ENCODE peak calls at places on chromosomes 2 and 18, in seven cellular contexts. C is cardiac fibroblast, W is foreskin fibroblast, B is adrenal gland, E is AG04450, O is HL-60, T is colonic mucosa. R is an unnamed sample.

GRCh38 chr2:158091647-158092046 is 10.0 kb upstream of the UPP2 start:
- DNase-seq in C (no peak), W (no peak), B (no peak), E (no peak), O (no peak), T (no peak), R (no peak)

GRCh38 chr2:23452397-23452796 is 67.4 kb downstream of the KLHL29 start:
- DNase-seq in C (no peak), W (no peak), B (peak), E (no peak), O (no peak), T (no peak), R (no peak)

GRCh38 chr2:73003027-73003426 is 68.5 kb downstream of the SFXN5 start:
- DNase-seq in C (no peak), W (no peak), B (peak), E (no peak), O (no peak), T (no peak), R (no peak)

GRCh38 chr2:201971516-201972228 is 62.0 kb upstream of the FZD7 start:
- DNase-seq in C (no peak), W (peak), B (no peak), E (no peak), O (no peak), T (no peak), R (peak)

GRCh38 chr2:98457045-98457696 is 12.5 kb downstream of the INPP4A start:
- DNase-seq in C (peak), W (peak), B (no peak), E (peak), O (no peak), T (no peak), R (peak)

GRCh38 chr18:76405761-76406356 is 89.2 kb downstream of the ZNF516 start:
- DNase-seq in C (peak), W (peak), B (peak), E (no peak), O (peak), T (peak), R (no peak)

GRCh38 chr2:179177694-179178093 is 86.9 kb downstream of the SESTD1 start:
- DNase-seq in C (no peak), W (no peak), B (no peak), E (no peak), O (no peak), T (no peak), R (no peak)

GRCh38 chr18:50189160-50189559 is 5.8 kb downstream of the MYO5B start:
- DNase-seq in C (no peak), W (no peak), B (no peak), E (no peak), O (no peak), T (no peak), R (no peak)

GRCh38 chr2:239264838-239265651 is 135.8 kb downstream of the HDAC4 start:
- DNase-seq in C (peak), W (peak), B (peak), E (no peak), O (peak), T (peak), R (no peak)

GRCh38 chr18:22840606-22841144 is 92.5 kb upstream of the RBBP8 start:
- DNase-seq in C (no peak), W (peak), B (no peak), E (no peak), O (no peak), T (no peak), R (peak)

DNA sequence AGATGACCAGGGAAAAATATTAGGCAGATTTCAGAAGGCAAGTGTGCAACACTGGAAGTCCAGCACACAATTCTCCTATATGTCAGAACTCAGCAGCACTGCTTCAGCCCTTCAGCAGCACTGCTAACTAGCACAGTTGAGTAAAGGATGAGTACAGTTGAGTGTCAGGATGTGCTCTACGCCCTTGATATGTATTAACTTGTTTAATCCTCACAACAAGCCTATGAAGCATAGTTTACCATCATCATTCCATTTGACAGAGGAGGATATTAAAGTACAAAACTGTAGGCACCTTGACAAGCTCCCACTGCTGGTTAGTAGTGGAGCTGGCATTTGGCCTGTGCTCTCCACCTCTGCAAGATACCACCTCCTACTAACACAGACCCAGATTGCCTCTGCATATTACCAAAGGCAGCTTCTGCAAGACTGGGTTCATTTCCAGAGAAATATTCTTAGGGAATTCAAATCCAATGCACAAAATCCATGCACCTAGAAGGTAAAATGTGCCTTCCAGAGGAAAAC is 230.8 kb downstream of the ANAPC1 start:
- DNase-seq in C (no peak), W (no peak), B (no peak), E (no peak), O (no peak), T (no peak), R (no peak)
- TF ChIP-seq CTCF in C (no peak), W (no peak), B (no peak), E (no peak), O (no peak), T (no peak), R (no peak)

GRCh38 chr2:165953655-165954606 is at the start of gene TTC21B:
- DNase-seq in C (peak), W (peak), B (peak), E (peak), O (peak), T (peak), R (peak)

GRCh38 chr2:165953306-165953654 is 296 bp downstream of the TTC21B start:
- DNase-seq in C (no peak), W (no peak), B (no peak), E (no peak), O (no peak), T (no peak), R (no peak)

GRCh38 chr2:165950438-165950837 is 3.1 kb downstream of the TTC21B start:
- DNase-seq in C (no peak), W (no peak), B (no peak), E (no peak), O (no peak), T (no peak), R (no peak)

GRCh38 chr2:165952600-165953210 is 871 bp downstream of the TTC21B start:
- DNase-seq in C (peak), W (peak), B (no peak), E (no peak), O (no peak), T (no peak), R (no peak)

GRCh38 chr2:165952085-165952484 is 1.5 kb downstream of the TTC21B start:
- DNase-seq in C (no peak), W (no peak), B (no peak), E (no peak), O (no peak), T (no peak), R (no peak)
- H3K4me3 ChIP-seq in C (no peak), W (peak), B (no peak), E (peak), O (no peak), T (no peak), R (peak)

GRCh38 chr2:68776124-68776523 is 41.5 kb downstream of the ARHGAP25 start:
- DNase-seq in C (no peak), W (no peak), B (no peak), E (no peak), O (no peak), T (no peak), R (no peak)
- TF ChIP-seq CTCF in C (peak), W (no peak), B (peak), E (no peak), O (peak), T (no peak), R (peak)

GRCh38 chr18:7946724-7947377 is 379.7 kb downstream of the PTPRM start:
- DNase-seq in C (peak), W (peak), B (peak), E (peak), O (no peak), T (peak), R (peak)
- H3K4me3 ChIP-seq in C (peak), W (peak), B (no peak), E (peak), O (no peak), T (no peak), R (peak)

DNA sequence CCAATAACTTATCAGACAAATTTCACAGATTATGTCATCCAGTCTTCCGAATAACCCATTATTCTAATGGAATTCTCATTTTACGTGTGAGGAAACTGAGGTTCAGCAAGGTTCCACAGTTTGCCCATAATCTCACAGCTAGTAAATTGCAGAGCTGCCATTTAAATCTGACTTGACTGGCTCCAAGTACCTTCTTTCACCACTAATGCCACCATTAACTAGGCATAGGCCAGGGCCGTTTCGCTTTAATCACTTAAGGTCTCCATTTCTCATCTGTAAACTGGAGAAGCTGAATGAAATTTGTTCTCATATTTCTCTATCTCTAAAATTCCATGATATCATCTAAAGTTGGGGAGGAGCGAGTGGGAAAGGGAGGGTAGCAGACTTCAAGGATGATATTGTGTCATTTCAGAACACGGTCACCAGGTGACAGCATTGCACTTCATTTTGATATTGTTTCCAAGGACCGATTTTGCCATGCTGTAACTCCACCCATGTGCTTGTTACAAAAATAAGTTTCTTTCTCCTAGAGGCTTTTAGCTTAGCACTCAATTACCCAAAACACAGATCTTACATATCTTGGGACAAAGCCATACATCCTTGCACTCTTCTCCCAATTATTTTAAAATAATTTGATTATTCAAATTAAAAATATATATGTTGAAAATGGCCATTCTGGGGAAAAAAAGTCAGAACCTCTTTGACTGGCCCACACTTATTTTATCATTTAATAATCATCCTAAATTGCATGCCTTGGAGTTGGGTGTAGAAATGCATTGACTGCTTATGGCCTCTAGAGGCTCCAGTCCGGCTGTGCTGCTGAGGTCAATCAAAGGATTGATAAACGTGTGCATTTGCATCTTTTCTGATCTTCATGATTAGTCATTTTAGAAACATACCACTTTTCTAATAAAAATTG is 123.8 kb downstream of the AKAIN1 start:
- DNase-seq in C (peak), W (peak), B (peak), E (no peak), O (peak), T (no peak), R (no peak)
- TF ChIP-seq CTCF in C (peak), W (peak), B (peak), E (peak), O (peak), T (peak), R (peak)

GRCh38 chr2:85753035-85753524 is 711 bp upstream of the ATOH8 start:
- DNase-seq in C (no peak), W (peak), B (no peak), E (no peak), O (no peak), T (no peak), R (no peak)

GRCh38 chr2:85755122-85756027 is 1.6 kb downstream of the ATOH8 start:
- DNase-seq in C (peak), W (peak), B (no peak), E (no peak), O (no peak), T (no peak), R (no peak)

GRCh38 chr2:85754313-85755095 is 713 bp downstream of the ATOH8 start:
- DNase-seq in C (peak), W (peak), B (no peak), E (no peak), O (peak), T (no peak), R (no peak)

GRCh38 chr2:85751627-85752026 is 2.2 kb upstream of the ATOH8 start:
- DNase-seq in C (no peak), W (no peak), B (no peak), E (no peak), O (no peak), T (no peak), R (no peak)

DNA sequence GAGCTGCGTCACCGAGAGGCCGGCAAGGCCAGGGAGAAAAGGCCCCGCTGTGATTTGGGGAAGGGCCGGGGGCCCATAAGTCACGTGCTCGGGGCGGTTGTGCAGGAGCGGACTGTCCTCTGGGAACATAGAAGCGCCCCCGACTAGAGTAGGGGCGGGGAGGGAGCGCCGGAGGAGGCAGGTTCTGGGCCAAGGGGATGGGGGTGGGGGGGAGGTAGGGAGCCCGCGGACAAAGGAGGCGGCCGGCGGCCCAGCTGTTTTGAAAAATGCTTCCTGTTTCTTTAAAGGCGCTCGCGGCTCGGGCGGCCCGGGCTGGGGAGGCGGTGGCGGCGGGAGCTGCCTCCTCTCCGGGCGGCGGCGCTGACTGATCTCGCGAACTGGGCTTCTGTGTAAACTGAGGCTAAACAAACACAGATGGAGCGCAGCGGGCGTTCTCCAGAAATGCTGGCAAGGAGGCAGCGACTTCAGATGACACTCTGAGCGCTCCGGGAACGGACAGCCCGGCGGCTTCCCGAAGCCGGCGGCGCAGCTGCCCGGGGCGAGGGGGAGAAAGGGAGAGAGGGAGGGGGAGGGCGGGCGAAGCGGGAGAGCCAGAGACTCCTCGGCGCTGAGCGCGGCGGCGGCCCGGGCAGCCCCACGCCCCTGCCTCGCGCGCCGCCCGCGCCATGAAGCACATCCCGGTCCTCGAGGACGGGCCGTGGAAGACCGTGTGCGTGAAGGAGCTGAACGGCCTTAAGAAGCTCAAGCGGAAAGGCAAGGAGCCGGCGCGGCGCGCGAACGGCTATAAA is at the start of gene ATOH8:
- DNase-seq in C (peak), W (peak), B (peak), E (no peak), O (peak), T (peak), R (no peak)
- H3K4me3 ChIP-seq in C (peak), W (peak), B (no peak), E (peak), O (peak), T (peak), R (peak)

GRCh38 chr2:111999809-112000208 is 55.3 kb upstream of the TMEM87B start:
- DNase-seq in C (no peak), W (no peak), B (no peak), E (no peak), O (no peak), T (no peak), R (no peak)

GRCh38 chr2:111990856-111991255 is 64.2 kb upstream of the TMEM87B start:
- DNase-seq in C (no peak), W (peak), B (no peak), E (no peak), O (no peak), T (no peak), R (no peak)

GRCh38 chr2:111990375-111990774 is 64.7 kb upstream of the TMEM87B start:
- DNase-seq in C (no peak), W (no peak), B (no peak), E (no peak), O (no peak), T (no peak), R (no peak)

GRCh38 chr2:111995148-111995547 is 59.9 kb upstream of the TMEM87B start:
- DNase-seq in C (no peak), W (no peak), B (no peak), E (no peak), O (no peak), T (peak), R (no peak)

GRCh38 chr2:111994042-111994441 is 61.0 kb upstream of the TMEM87B start:
- DNase-seq in C (no peak), W (no peak), B (no peak), E (no peak), O (peak), T (no peak), R (no peak)
- TF ChIP-seq CTCF in C (no peak), W (no peak), B (no peak), E (no peak), O (no peak), T (no peak), R (no peak)

GRCh38 chr2:42905341-42906114 is 113.1 kb upstream of the HAAO start:
- DNase-seq in C (no peak), W (peak), B (peak), E (no peak), O (no peak), T (no peak), R (no peak)
- H3K4me3 ChIP-seq in C (no peak), W (no peak), B (no peak), E (no peak), O (no peak), T (no peak), R (no peak)

DNA sequence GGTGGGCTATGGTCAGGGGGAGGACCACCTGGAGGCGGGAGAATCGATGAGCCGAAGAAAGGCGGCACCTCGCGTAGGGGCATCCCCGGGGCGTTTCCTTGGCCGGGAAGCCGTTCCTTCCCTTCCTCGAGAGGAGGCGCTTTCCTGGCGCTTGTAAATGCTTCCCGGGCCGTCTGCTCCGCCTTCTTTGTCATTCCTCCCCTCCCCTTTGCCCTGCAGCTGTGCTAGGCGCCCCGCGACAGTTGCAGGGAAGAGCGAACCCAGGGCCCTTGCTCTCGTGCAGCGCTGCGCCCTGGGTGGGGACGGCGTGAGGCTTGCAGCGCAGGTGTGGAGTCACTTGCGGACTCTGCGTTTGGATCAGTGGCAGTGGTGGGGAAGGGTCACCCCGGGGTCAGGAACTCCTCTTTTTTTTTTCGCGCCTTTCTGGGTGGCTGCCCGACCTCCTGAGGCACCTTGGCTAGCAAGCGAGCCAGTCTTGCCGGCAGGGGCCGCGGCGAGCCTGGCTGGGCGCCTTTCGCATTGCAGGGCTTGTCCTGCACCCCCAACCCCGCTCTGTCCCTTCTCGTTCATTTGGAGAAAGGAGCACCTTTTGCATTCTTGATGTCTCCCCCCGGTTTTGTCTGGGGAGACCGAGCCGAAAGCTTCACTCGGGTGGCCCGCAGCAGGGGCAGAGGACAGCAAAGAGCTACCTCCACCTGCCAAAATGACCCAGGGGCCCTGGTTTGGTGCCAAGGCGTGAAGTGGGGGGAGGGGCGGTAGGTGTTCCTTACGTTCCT is 858 bp downstream of the KCNS3 start:
- DNase-seq in C (peak), W (peak), B (no peak), E (no peak), O (no peak), T (peak), R (no peak)
- TF ChIP-seq CTCF in C (peak), W (peak), B (no peak), E (peak), O (no peak), T (no peak), R (peak)